ENCODE peak calls at places on chromosomes 3 and 15, in nine cellular contexts. F is CD8-positive, alpha-beta T cell; H is endothelial cell of umbilical vein; X is testis; A is lower lobe of right lung; T is uterus; M is PC-9; E is IMR-90; U is kidney. C is an unnamed sample.

GRCh38 chr15:50353251-50353998 is 1.6 kb downstream of the GABPB1 start:
- DNase-seq in X (no peak), F (no peak), H (peak), U (no peak), E (peak), A (no peak), T (no peak), M (peak), C (no peak)

GRCh38 chr3:115667175-115668065 is 44.1 kb downstream of the GAP43 start:
- DNase-seq in A (no peak), T (no peak), X (no peak), F (no peak), H (no peak), E (no peak), U (no peak), M (no peak), C (no peak)

GRCh38 chr3:24264748-24265158 is 229.9 kb downstream of the THRB start:
- DNase-seq in E (peak), X (peak), U (no peak), F (no peak), H (peak), T (no peak), A (no peak), M (no peak), C (no peak)

GRCh38 chr15:39704684-39705083 is 78.0 kb downstream of the FSIP1 start:
- DNase-seq in A (no peak), E (peak), H (no peak), F (no peak), T (no peak), U (no peak), X (no peak), M (no peak), C (no peak)

GRCh38 chr3:150607267-150608065 is 4.3 kb downstream of the SELENOT start:
- DNase-seq in E (no peak), M (no peak), H (no peak), X (no peak), T (no peak), A (no peak), F (no peak), U (no peak), C (no peak)

GRCh38 chr15:34335176-34335575 is 2.4 kb downstream of the SLC12A6 start:
- DNase-seq in U (no peak), E (no peak), T (no peak), M (no peak), X (no peak), A (no peak), F (no peak), H (peak), C (no peak)

GRCh38 chr3:100297784-100298183 is 36.8 kb upstream of the NIT2 start:
- DNase-seq in F (no peak), T (no peak), E (peak), H (no peak), X (no peak), A (no peak), M (no peak), U (no peak), C (no peak)

GRCh38 chr3:51686512-51687215 is 15.6 kb downstream of the TEX264 start:
- DNase-seq in M (no peak), A (peak), E (peak), H (no peak), U (peak), X (peak), T (no peak), F (peak), C (peak)

GRCh38 chr3:111768571-111769100 is 90.4 kb upstream of the PHLDB2 start:
- DNase-seq in U (no peak), H (peak), F (no peak), E (peak), X (no peak), M (no peak), T (no peak), A (no peak), C (no peak)

GRCh38 chr15:92883643-92884458 is 16.3 kb upstream of the CHD2 start:
- DNase-seq in M (no peak), T (no peak), U (no peak), F (no peak), X (no peak), E (peak), A (no peak), H (peak), C (no peak)

GRCh38 chr15:92882697-92883642 is 17.2 kb upstream of the CHD2 start:
- DNase-seq in F (peak), A (peak), T (peak), M (no peak), H (no peak), U (peak), E (no peak), X (no peak), C (no peak)

GRCh38 chr15:92881570-92881837 is 18.6 kb upstream of the CHD2 start:
- DNase-seq in U (no peak), X (no peak), A (no peak), M (no peak), F (no peak), T (no peak), H (no peak), E (no peak), C (no peak)

GRCh38 chr15:92880796-92881569 is 19.1 kb upstream of the CHD2 start:
- DNase-seq in F (no peak), A (no peak), X (no peak), E (no peak), H (no peak), T (no peak), U (no peak), M (no peak), C (no peak)

GRCh38 chr15:92881838-92882696 is 18.1 kb upstream of the CHD2 start:
- DNase-seq in X (peak), F (peak), H (peak), M (peak), E (peak), A (peak), U (peak), T (peak), C (peak)
- H3K4me3 ChIP-seq in X (peak), F (peak), H (peak), M (peak), E (peak), A (peak), U (peak), T (peak), C (peak)

DNA sequence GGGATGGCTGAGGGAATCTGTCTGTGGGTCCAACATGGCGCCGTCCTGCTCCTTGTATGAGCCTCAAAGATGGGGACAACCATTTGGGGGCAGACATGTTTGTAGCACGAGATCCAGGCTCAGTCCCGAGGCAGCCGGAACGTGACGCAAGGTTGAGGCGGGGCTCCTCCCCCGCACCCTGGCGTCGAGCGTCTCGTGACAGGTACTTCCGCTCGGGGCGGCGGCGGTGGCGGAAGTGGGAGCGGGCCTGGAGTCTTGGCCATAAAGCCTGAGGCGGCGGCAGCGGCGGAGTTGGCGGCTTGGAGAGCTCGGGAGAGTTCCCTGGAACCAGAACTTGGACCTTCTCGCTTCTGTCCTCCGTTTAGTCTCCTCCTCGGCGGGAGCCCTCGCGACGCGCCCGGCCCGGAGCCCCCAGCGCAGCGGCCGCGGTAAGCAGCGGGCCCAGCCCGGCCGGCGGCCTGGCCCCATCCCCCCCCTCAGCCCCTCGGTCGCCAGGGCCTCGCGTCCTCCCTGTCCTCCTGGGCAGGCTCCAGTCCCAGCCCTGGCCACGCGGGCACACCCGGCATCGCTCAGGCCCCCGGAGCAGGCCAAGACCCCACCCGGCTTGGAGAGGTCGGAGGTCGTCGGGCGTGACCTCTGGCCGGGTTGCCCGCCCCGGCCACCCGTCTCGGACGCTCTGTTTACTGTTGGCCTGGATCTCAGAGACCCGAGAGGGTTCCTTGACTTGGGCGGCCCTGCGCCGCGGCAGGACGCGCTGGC is at the start of gene RAB7A:
- DNase-seq in X (peak), H (peak), E (peak), T (peak), M (peak), F (peak), U (peak), A (peak), C (peak)
- TF ChIP-seq CTCF in X (no peak), H (no peak), E (no peak), T (no peak), M (no peak), F (no peak), U (no peak), A (no peak), C (no peak)

DNA sequence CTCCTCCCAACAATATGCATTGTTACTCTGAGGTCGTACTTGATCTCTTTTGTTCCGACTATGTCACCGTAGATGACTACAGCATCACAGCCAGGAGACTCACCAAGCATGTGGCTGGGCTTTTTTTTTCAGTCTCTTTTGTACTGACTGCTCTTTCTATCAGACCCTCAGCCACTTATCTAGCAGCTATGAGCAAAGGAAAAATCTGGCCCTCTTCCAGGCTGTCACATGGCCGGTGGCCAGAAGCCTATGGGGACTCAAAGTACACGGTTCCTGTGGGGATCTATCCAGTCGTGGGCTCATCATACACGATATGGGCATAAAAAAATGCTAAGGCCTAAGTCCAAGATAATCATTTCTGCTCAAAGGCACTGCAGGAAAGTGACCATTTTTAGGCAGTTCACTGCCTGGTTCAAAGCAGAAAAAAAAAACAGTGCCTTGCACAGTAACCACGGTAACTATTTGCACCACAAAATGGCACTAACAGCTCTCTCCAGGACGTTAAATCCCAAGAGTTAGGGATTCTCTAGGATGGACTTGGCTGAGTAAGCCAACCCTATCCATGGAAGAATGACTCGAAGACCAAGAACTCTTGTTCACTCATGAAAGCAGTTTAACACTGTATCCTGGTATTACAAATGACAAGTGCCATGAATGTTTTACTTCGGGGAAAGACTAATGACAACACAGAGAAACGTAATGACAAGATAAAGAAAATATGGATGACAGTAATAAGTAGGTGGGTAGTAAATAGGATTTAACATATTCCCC is 50.3 kb downstream of the SHQ1 start:
- DNase-seq in F (no peak), M (no peak), A (no peak), U (no peak), E (peak), H (peak), X (peak), T (no peak), C (peak)
- H3K27ac ChIP-seq in F (no peak), M (no peak), A (no peak), U (no peak), E (no peak), H (no peak), X (no peak), T (no peak), C (no peak)

GRCh38 chr3:114622001-114622400 is 328.2 kb downstream of the TIGIT start:
- DNase-seq in A (no peak), H (no peak), F (no peak), M (no peak), E (peak), X (no peak), U (no peak), T (no peak), C (no peak)

GRCh38 chr3:114623420-114624046 is 329.7 kb downstream of the TIGIT start:
- DNase-seq in X (no peak), A (no peak), H (peak), F (no peak), U (no peak), E (no peak), T (no peak), M (no peak), C (no peak)

GRCh38 chr3:114626751-114627150 is 332.9 kb downstream of the TIGIT start:
- DNase-seq in X (no peak), T (no peak), H (no peak), U (no peak), F (no peak), A (no peak), E (peak), M (no peak), C (no peak)

GRCh38 chr3:114624676-114625181 is 330.9 kb downstream of the TIGIT start:
- DNase-seq in E (peak), X (peak), T (peak), M (peak), H (peak), U (peak), F (no peak), A (peak), C (peak)

GRCh38 chr3:114624047-114624445 is 330.2 kb downstream of the TIGIT start:
- DNase-seq in E (peak), H (peak), T (peak), U (peak), M (peak), F (no peak), A (no peak), X (peak), C (peak)
- H3K4me3 ChIP-seq in E (peak), H (peak), T (peak), U (peak), M (peak), F (no peak), A (peak), X (peak), C (peak)

GRCh38 chr3:194268659-194269487 is 82.3 kb downstream of the CPN2 start:
- DNase-seq in T (no peak), A (peak), X (no peak), M (no peak), H (no peak), U (no peak), F (no peak), E (no peak), C (peak)

GRCh38 chr3:194265505-194265892 is 85.6 kb downstream of the CPN2 start:
- DNase-seq in H (peak), M (no peak), U (peak), A (peak), F (no peak), E (peak), T (peak), X (peak), C (peak)

GRCh38 chr3:194267744-194268658 is 83.1 kb downstream of the CPN2 start:
- DNase-seq in E (peak), X (no peak), T (peak), M (no peak), A (peak), U (no peak), H (no peak), F (no peak), C (peak)

GRCh38 chr3:194266658-194267005 is 84.5 kb downstream of the CPN2 start:
- DNase-seq in U (no peak), F (no peak), E (no peak), A (no peak), H (peak), X (no peak), T (no peak), M (no peak), C (no peak)

GRCh38 chr3:194265996-194266657 is 85.0 kb downstream of the CPN2 start:
- DNase-seq in M (no peak), F (no peak), X (no peak), U (no peak), A (no peak), E (no peak), H (peak), T (no peak), C (no peak)
- TF ChIP-seq CTCF in M (no peak), F (no peak), X (no peak), U (no peak), A (no peak), E (no peak), H (no peak), T (no peak), C (no peak)

GRCh38 chr3:10116138-10116460 is 624 bp downstream of the BRK1 start:
- DNase-seq in E (peak), F (no peak), H (no peak), T (no peak), A (no peak), X (no peak), U (no peak), M (no peak), C (no peak)
- H3K27ac ChIP-seq in E (peak), F (peak), H (peak), T (peak), A (peak), X (peak), U (peak), M (no peak), C (peak)

GRCh38 chr3:146625117-146625775 is 20.1 kb upstream of the PLSCR5 start:
- DNase-seq in T (no peak), E (peak), A (no peak), H (peak), F (no peak), U (no peak), X (no peak), M (no peak), C (no peak)
- H3K4me3 ChIP-seq in T (peak), E (no peak), A (peak), H (peak), F (no peak), U (peak), X (no peak), M (peak), C (peak)

C was measured in transverse colon.